ENCODE peak calls at places on chromosomes 11 and 22, in six cellular contexts. One of them, this sample, is unnamed.

GRCh38 chr11:112321521-112322172 is 61.0 kb upstream of the PLET1 start:
- DNase-seq in esophagus squamous epithelium: no peak
- DNase-seq in GM23248: peak
- DNase-seq in body of pancreas: peak
- DNase-seq in cardiac muscle cell: no peak
- DNase-seq in mesenchymal stem cell: peak
- DNase-seq in this sample: no peak

GRCh38 chr22:44108076-44108475 is 72.6 kb upstream of the PARVG start:
- DNase-seq in cardiac muscle cell: no peak
- DNase-seq in esophagus squamous epithelium: no peak
- DNase-seq in body of pancreas: no peak
- DNase-seq in GM23248: peak
- DNase-seq in mesenchymal stem cell: no peak
- DNase-seq in this sample: no peak

GRCh38 chr11:124796312-124796711 is 3.9 kb downstream of the MSANTD2 start:
- DNase-seq in esophagus squamous epithelium: no peak
- DNase-seq in GM23248: no peak
- DNase-seq in cardiac muscle cell: no peak
- DNase-seq in body of pancreas: no peak
- DNase-seq in mesenchymal stem cell: no peak
- DNase-seq in this sample: no peak

GRCh38 chr11:12249590-12250260 is 127.6 kb upstream of the PARVA start:
- DNase-seq in mesenchymal stem cell: no peak
- DNase-seq in GM23248: no peak
- DNase-seq in body of pancreas: peak
- DNase-seq in cardiac muscle cell: no peak
- DNase-seq in esophagus squamous epithelium: no peak
- DNase-seq in this sample: no peak

GRCh38 chr11:117273550-117274289 is 17.4 kb upstream of the BACE1-AS start:
- DNase-seq in mesenchymal stem cell: peak
- DNase-seq in esophagus squamous epithelium: no peak
- DNase-seq in body of pancreas: no peak
- DNase-seq in cardiac muscle cell: no peak
- DNase-seq in GM23248: peak
- DNase-seq in this sample: no peak

GRCh38 chr11:68776442-68777235 is 25.3 kb upstream of the TESMIN start:
- DNase-seq in GM23248: no peak
- DNase-seq in body of pancreas: no peak
- DNase-seq in mesenchymal stem cell: no peak
- DNase-seq in cardiac muscle cell: no peak
- DNase-seq in esophagus squamous epithelium: no peak
- DNase-seq in this sample: no peak

GRCh38 chr22:20065896-20066616 is 14.0 kb upstream of the DGCR8 start:
- DNase-seq in GM23248: no peak
- DNase-seq in cardiac muscle cell: no peak
- DNase-seq in body of pancreas: no peak
- DNase-seq in mesenchymal stem cell: no peak
- DNase-seq in esophagus squamous epithelium: no peak
- DNase-seq in this sample: no peak

GRCh38 chr11:61087426-61088119 is 14.7 kb upstream of the CD5 start:
- DNase-seq in mesenchymal stem cell: no peak
- DNase-seq in GM23248: no peak
- DNase-seq in cardiac muscle cell: no peak
- DNase-seq in body of pancreas: no peak
- DNase-seq in esophagus squamous epithelium: no peak
- DNase-seq in this sample: no peak

GRCh38 chr22:42700355-42700754 is 20.3 kb downstream of the A4GALT start:
- DNase-seq in body of pancreas: no peak
- DNase-seq in GM23248: no peak
- DNase-seq in mesenchymal stem cell: no peak
- DNase-seq in esophagus squamous epithelium: no peak
- DNase-seq in cardiac muscle cell: no peak
- DNase-seq in this sample: no peak

GRCh38 chr11:1012740-1013627 is 23.5 kb downstream of the MUC6 start:
- DNase-seq in body of pancreas: no peak
- DNase-seq in mesenchymal stem cell: no peak
- DNase-seq in esophagus squamous epithelium: no peak
- DNase-seq in cardiac muscle cell: no peak
- DNase-seq in GM23248: no peak
- DNase-seq in this sample: no peak

GRCh38 chr11:46942172-46942571 is 5.6 kb downstream of the CSTPP1 start:
- DNase-seq in cardiac muscle cell: no peak
- DNase-seq in body of pancreas: no peak
- DNase-seq in mesenchymal stem cell: no peak
- DNase-seq in GM23248: no peak
- DNase-seq in esophagus squamous epithelium: no peak
- DNase-seq in this sample: no peak

GRCh38 chr11:61331636-61332035 is 1.3 kb downstream of the DDB1 start:
- DNase-seq in GM23248: peak
- DNase-seq in mesenchymal stem cell: no peak
- DNase-seq in esophagus squamous epithelium: no peak
- DNase-seq in body of pancreas: no peak
- DNase-seq in cardiac muscle cell: no peak
- DNase-seq in this sample: no peak

GRCh38 chr11:117932426-117932825 is 3.2 kb upstream of the TMPRSS13 start:
- DNase-seq in GM23248: no peak
- DNase-seq in body of pancreas: no peak
- DNase-seq in mesenchymal stem cell: no peak
- DNase-seq in cardiac muscle cell: no peak
- DNase-seq in esophagus squamous epithelium: no peak
- DNase-seq in this sample: no peak

GRCh38 chr11:27470166-27470565 is 2.4 kb downstream of the LGR4 start:
- DNase-seq in GM23248: peak
- DNase-seq in body of pancreas: no peak
- DNase-seq in mesenchymal stem cell: no peak
- DNase-seq in esophagus squamous epithelium: no peak
- DNase-seq in cardiac muscle cell: no peak
- DNase-seq in this sample: no peak

GRCh38 chr22:34897126-34897525 is 168.8 kb upstream of the ISX start:
- DNase-seq in GM23248: no peak
- DNase-seq in mesenchymal stem cell: no peak
- DNase-seq in esophagus squamous epithelium: no peak
- DNase-seq in body of pancreas: no peak
- DNase-seq in cardiac muscle cell: no peak
- DNase-seq in this sample: no peak

GRCh38 chr22:46830001-46830715 is 67.7 kb downstream of the TBC1D22A start:
- DNase-seq in mesenchymal stem cell: peak
- DNase-seq in body of pancreas: peak
- DNase-seq in cardiac muscle cell: no peak
- DNase-seq in GM23248: peak
- DNase-seq in esophagus squamous epithelium: no peak
- DNase-seq in this sample: no peak
- H3K27ac ChIP-seq in mesenchymal stem cell: peak
- H3K27ac ChIP-seq in body of pancreas: no peak
- H3K27ac ChIP-seq in cardiac muscle cell: no peak
- H3K27ac ChIP-seq in GM23248: peak
- H3K27ac ChIP-seq in esophagus squamous epithelium: peak
- H3K27ac ChIP-seq in this sample: no peak

GRCh38 chr11:79182794-79183193 is 258.0 kb downstream of the TENM4 start:
- DNase-seq in GM23248: peak
- DNase-seq in mesenchymal stem cell: no peak
- DNase-seq in esophagus squamous epithelium: no peak
- DNase-seq in cardiac muscle cell: no peak
- DNase-seq in body of pancreas: no peak
- DNase-seq in this sample: no peak
- H3K27ac ChIP-seq in GM23248: peak
- H3K27ac ChIP-seq in mesenchymal stem cell: no peak
- H3K27ac ChIP-seq in esophagus squamous epithelium: no peak
- H3K27ac ChIP-seq in cardiac muscle cell: no peak
- H3K27ac ChIP-seq in body of pancreas: no peak
- H3K27ac ChIP-seq in this sample: no peak

GRCh38 chr11:83192846-83193245 is 666 bp upstream of the ANKRD42 start:
- DNase-seq in mesenchymal stem cell: no peak
- DNase-seq in body of pancreas: no peak
- DNase-seq in esophagus squamous epithelium: no peak
- DNase-seq in GM23248: peak
- DNase-seq in cardiac muscle cell: no peak
- DNase-seq in this sample: no peak

GRCh38 chr11:83193315-83194283 is at the start of gene ANKRD42:
- DNase-seq in body of pancreas: peak
- DNase-seq in esophagus squamous epithelium: peak
- DNase-seq in GM23248: peak
- DNase-seq in cardiac muscle cell: peak
- DNase-seq in mesenchymal stem cell: peak
- DNase-seq in this sample: peak

GRCh38 chr11:83194284-83195175 is 1.0 kb downstream of the ANKRD42 start:
- DNase-seq in cardiac muscle cell: peak
- DNase-seq in esophagus squamous epithelium: no peak
- DNase-seq in body of pancreas: peak
- DNase-seq in GM23248: peak
- DNase-seq in mesenchymal stem cell: peak
- DNase-seq in this sample: peak

GRCh38 chr11:83191491-83191890 is 2.0 kb upstream of the ANKRD42 start:
- DNase-seq in cardiac muscle cell: no peak
- DNase-seq in body of pancreas: no peak
- DNase-seq in mesenchymal stem cell: no peak
- DNase-seq in esophagus squamous epithelium: no peak
- DNase-seq in GM23248: no peak
- DNase-seq in this sample: no peak

GRCh38 chr11:83191986-83192385 is 1.5 kb upstream of the ANKRD42 start:
- DNase-seq in cardiac muscle cell: no peak
- DNase-seq in mesenchymal stem cell: no peak
- DNase-seq in GM23248: no peak
- DNase-seq in body of pancreas: no peak
- DNase-seq in esophagus squamous epithelium: no peak
- DNase-seq in this sample: no peak
- H3K27ac ChIP-seq in cardiac muscle cell: no peak
- H3K27ac ChIP-seq in mesenchymal stem cell: no peak
- H3K27ac ChIP-seq in GM23248: no peak
- H3K27ac ChIP-seq in body of pancreas: no peak
- H3K27ac ChIP-seq in esophagus squamous epithelium: no peak
- H3K27ac ChIP-seq in this sample: no peak

GRCh38 chr11:129640671-129641070 is 175.0 kb upstream of the TMEM45B start:
- DNase-seq in body of pancreas: no peak
- DNase-seq in GM23248: no peak
- DNase-seq in mesenchymal stem cell: no peak
- DNase-seq in cardiac muscle cell: no peak
- DNase-seq in esophagus squamous epithelium: no peak
- DNase-seq in this sample: no peak

GRCh38 chr11:129639300-129639699 is 176.3 kb upstream of the TMEM45B start:
- DNase-seq in cardiac muscle cell: no peak
- DNase-seq in body of pancreas: no peak
- DNase-seq in mesenchymal stem cell: peak
- DNase-seq in GM23248: peak
- DNase-seq in esophagus squamous epithelium: no peak
- DNase-seq in this sample: no peak

GRCh38 chr11:129637473-129637872 is 178.2 kb upstream of the TMEM45B start:
- DNase-seq in mesenchymal stem cell: peak
- DNase-seq in cardiac muscle cell: no peak
- DNase-seq in GM23248: peak
- DNase-seq in body of pancreas: no peak
- DNase-seq in esophagus squamous epithelium: no peak
- DNase-seq in this sample: no peak

GRCh38 chr11:129636926-129637325 is 178.7 kb upstream of the TMEM45B start:
- DNase-seq in GM23248: peak
- DNase-seq in mesenchymal stem cell: peak
- DNase-seq in body of pancreas: no peak
- DNase-seq in cardiac muscle cell: no peak
- DNase-seq in esophagus squamous epithelium: no peak
- DNase-seq in this sample: no peak

GRCh38 chr11:129637983-129638776 is 177.5 kb upstream of the TMEM45B start:
- DNase-seq in mesenchymal stem cell: no peak
- DNase-seq in cardiac muscle cell: no peak
- DNase-seq in body of pancreas: no peak
- DNase-seq in esophagus squamous epithelium: no peak
- DNase-seq in GM23248: peak
- DNase-seq in this sample: no peak
- H3K27ac ChIP-seq in mesenchymal stem cell: no peak
- H3K27ac ChIP-seq in cardiac muscle cell: no peak
- H3K27ac ChIP-seq in body of pancreas: no peak
- H3K27ac ChIP-seq in esophagus squamous epithelium: peak
- H3K27ac ChIP-seq in GM23248: no peak
- H3K27ac ChIP-seq in this sample: no peak

DNA sequence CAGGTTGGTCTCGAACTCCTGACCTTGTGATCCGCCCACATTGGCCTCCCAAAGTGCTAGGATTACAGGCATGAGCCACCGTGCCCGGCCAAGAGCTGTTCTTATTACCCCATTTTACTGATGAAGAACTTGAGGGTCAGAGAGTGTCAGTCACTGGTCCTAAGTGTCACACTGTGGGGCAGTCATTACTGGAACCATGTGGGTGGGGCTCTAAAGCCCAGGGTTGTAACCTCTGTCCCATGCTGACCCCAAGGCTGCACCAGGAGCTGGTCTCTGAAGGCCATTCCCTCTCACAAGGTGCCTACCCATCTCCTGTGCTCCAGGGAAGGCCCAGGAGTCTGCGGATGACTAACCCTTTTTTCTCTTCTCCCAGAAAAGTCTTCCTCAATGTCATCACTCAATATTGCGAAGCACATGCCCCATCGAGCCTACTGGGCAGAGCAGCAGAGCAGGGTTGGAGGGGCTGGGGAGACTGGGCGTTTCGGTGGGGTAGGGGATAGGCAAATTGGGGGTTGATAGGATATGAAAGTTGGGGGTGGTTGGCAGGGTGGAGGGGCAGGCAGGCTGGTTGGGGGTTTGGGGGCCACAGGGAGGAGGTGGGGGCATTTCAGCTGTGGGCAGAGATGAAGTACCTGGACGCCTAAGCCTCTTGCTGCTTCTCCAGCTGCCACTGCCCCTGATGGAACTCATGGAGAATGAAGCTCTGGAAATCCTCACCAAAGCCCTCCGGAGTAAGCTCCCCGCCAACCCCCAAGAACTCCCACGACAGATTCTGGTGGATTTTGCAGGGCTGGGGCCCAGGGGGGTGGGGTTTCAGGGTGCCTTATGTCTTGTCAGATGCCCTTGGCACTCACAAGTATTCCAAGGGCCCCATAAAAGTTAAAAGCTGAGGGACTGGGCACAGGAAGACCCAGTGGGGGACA is 2.0 kb upstream of the ESRRA start:
- DNase-seq in body of pancreas: no peak
- DNase-seq in GM23248: no peak
- DNase-seq in esophagus squamous epithelium: no peak
- DNase-seq in mesenchymal stem cell: no peak
- DNase-seq in cardiac muscle cell: no peak
- DNase-seq in this sample: no peak
- H3K27ac ChIP-seq in body of pancreas: peak
- H3K27ac ChIP-seq in GM23248: no peak
- H3K27ac ChIP-seq in esophagus squamous epithelium: peak
- H3K27ac ChIP-seq in mesenchymal stem cell: no peak
- H3K27ac ChIP-seq in cardiac muscle cell: no peak
- H3K27ac ChIP-seq in this sample: no peak

GRCh38 chr11:78332872-78333271 is 84.7 kb downstream of the GAB2 start:
- DNase-seq in body of pancreas: no peak
- DNase-seq in GM23248: no peak
- DNase-seq in mesenchymal stem cell: no peak
- DNase-seq in esophagus squamous epithelium: no peak
- DNase-seq in cardiac muscle cell: no peak
- DNase-seq in this sample: no peak
- H3K27ac ChIP-seq in body of pancreas: no peak
- H3K27ac ChIP-seq in GM23248: no peak
- H3K27ac ChIP-seq in mesenchymal stem cell: no peak
- H3K27ac ChIP-seq in esophagus squamous epithelium: no peak
- H3K27ac ChIP-seq in cardiac muscle cell: no peak
- H3K27ac ChIP-seq in this sample: no peak

This sample was measured in CD8-positive, alpha-beta T cell.